ENCODE peak calls at places on chromosomes 11 and 22, in eight cellular contexts. C is right cardiac atrium, O is HTR-8/SVneo, Y is neuronal stem cell, X is pancreas, V is activated T-cell treated with anti-CD3 and anti-CD28 coated beads for 24 hours, D is HCEC 1CT, J is right lobe of liver. A is an unnamed sample.

GRCh38 chr11:117187799-117188481 is 9.4 kb downstream of the SIDT2 start:
- DNase-seq in C (no peak), O (no peak), Y (no peak), X (no peak), V (no peak), D (no peak), J (peak; percentile 14), A (no peak)

GRCh38 chr11:35047179-35047578 is 91.8 kb upstream of the CD44 start:
- DNase-seq in C (no peak), O (no peak), Y (no peak), X (no peak), V (no peak), D (no peak), J (no peak), A (no peak)

GRCh38 chr11:122882809-122883681 is 486 bp downstream of the JHY start:
- DNase-seq in C (peak; percentile 71), O (peak; percentile 45), Y (peak; percentile 31), X (peak; percentile 83), V (peak; percentile 34), D (peak; percentile 3), J (peak; percentile 49), A (peak; percentile 60)

GRCh38 chr11:87028688-87029087 is 9.0 kb upstream of the TMEM135 start:
- DNase-seq in C (no peak), O (no peak), Y (no peak), X (no peak), V (no peak), D (no peak), J (no peak), A (no peak)

GRCh38 chr11:60810151-60810550 is 25.0 kb downstream of the MS4A10 start:
- DNase-seq in C (no peak), O (no peak), Y (no peak), X (no peak), V (no peak), D (no peak), J (no peak), A (no peak)

GRCh38 chr11:133619397-133619796 is 87.1 kb upstream of the OPCML start:
- DNase-seq in C (no peak), O (no peak), Y (no peak), X (no peak), V (no peak), D (no peak), J (no peak), A (no peak)

GRCh38 chr11:65419773-65420481 is 2.7 kb upstream of the NEAT1 start:
- DNase-seq in C (peak; percentile 92), O (no peak), Y (no peak), X (peak; percentile 81), V (peak; percentile 62), D (peak; percentile 97), J (peak; percentile 89), A (no peak)

GRCh38 chr11:133064152-133064877 is 468.0 kb downstream of the OPCML start:
- DNase-seq in C (peak; percentile 87), O (peak; percentile 15), Y (peak; percentile 68), X (peak; percentile 82), V (no peak), D (no peak), J (peak; percentile 73), A (peak; percentile 2)

GRCh38 chr11:97471480-97471879 is 1081.7 kb downstream of the JRKL start:
- DNase-seq in C (no peak), O (no peak), Y (no peak), X (no peak), V (no peak), D (no peak), J (no peak), A (no peak)

GRCh38 chr22:19645905-19646304 is 68.4 kb upstream of the SEPTIN5 start:
- DNase-seq in C (no peak), O (no peak), Y (no peak), X (no peak), V (no peak), D (no peak), J (no peak), A (no peak)

GRCh38 chr22:46351767-46352166 is 16.3 kb downstream of the TRMU start:
- DNase-seq in C (no peak), O (no peak), Y (no peak), X (peak; percentile 48), V (no peak), D (no peak), J (no peak), A (no peak)

GRCh38 chr11:95592455-95592854 is 197.1 kb downstream of the FAM76B start:
- DNase-seq in C (peak; percentile 16), O (no peak), Y (no peak), X (no peak), V (no peak), D (no peak), J (no peak), A (no peak)

GRCh38 chr11:102172127-102172848 is 62.0 kb downstream of the YAP1 start:
- DNase-seq in C (peak; percentile 29), O (no peak), Y (no peak), X (no peak), V (no peak), D (peak; percentile 85), J (no peak), A (no peak)

GRCh38 chr22:36334838-36335603 is 52.7 kb downstream of the MYH9 start:
- DNase-seq in C (no peak), O (no peak), Y (no peak), X (no peak), V (no peak), D (peak; percentile 73), J (no peak), A (no peak)

GRCh38 chr11:66912963-66913362 is 45.2 kb downstream of the PC start:
- DNase-seq in C (no peak), O (no peak), Y (no peak), X (no peak), V (no peak), D (no peak), J (no peak), A (no peak)

GRCh38 chr11:9950462-9950861 is 286.6 kb downstream of the SWAP70 start:
- DNase-seq in C (no peak), O (no peak), Y (no peak), X (no peak), V (no peak), D (no peak), J (no peak), A (no peak)

GRCh38 chr22:46054878-46055158 is 77.9 kb upstream of the WNT7B start:
- DNase-seq in C (no peak), O (no peak), Y (no peak), X (peak; percentile 53), V (no peak), D (no peak), J (peak; percentile 18), A (no peak)

GRCh38 chr11:126450198-126450597 is 94.7 kb downstream of the ST3GAL4 start:
- DNase-seq in C (no peak), O (no peak), Y (no peak), X (no peak), V (no peak), D (no peak), J (no peak), A (no peak)

GRCh38 chr11:96339704-96340554 is 3.1 kb downstream of the MAML2 start:
- DNase-seq in C (no peak), O (no peak), Y (no peak), X (no peak), V (no peak), D (no peak), J (no peak), A (no peak)

GRCh38 chr11:123624974-123625373 is 29.4 kb downstream of the SCN3B start:
- DNase-seq in C (no peak), O (no peak), Y (no peak), X (no peak), V (no peak), D (no peak), J (no peak), A (no peak)

GRCh38 chr11:119853581-119854360 is 124.8 kb upstream of the NECTIN1 start:
- DNase-seq in C (no peak), O (no peak), Y (no peak), X (no peak), V (no peak), D (no peak), J (no peak), A (no peak)

GRCh38 chr11:3905080-3905953 is 49.9 kb downstream of the STIM1 start:
- DNase-seq in C (no peak), O (peak; percentile 41), Y (no peak), X (no peak), V (peak; percentile 61), D (peak; percentile 79), J (no peak), A (peak; percentile 76)

GRCh38 chr11:12280838-12281565 is 96.4 kb upstream of the PARVA start:
- DNase-seq in C (no peak), O (no peak), Y (no peak), X (no peak), V (no peak), D (no peak), J (no peak), A (no peak)

GRCh38 chr11:10878408-10879214 is 20.8 kb upstream of the ZBED5 start:
- DNase-seq in C (no peak), O (peak; percentile 45), Y (peak; percentile 17), X (no peak), V (no peak), D (peak; percentile 76), J (no peak), A (peak; percentile 31)

GRCh38 chr11:44880953-44881352 is 69.7 kb downstream of the TP53I11 start:
- DNase-seq in C (no peak), O (no peak), Y (no peak), X (no peak), V (no peak), D (no peak), J (no peak), A (no peak)